ENCODE peak calls at places on chromosomes 3 and 15, in four cellular contexts. G, U, L and R are unnamed samples.

GRCh38 chr3:3817870-3818269 is 18.6 kb downstream of the LRRN1 start:
- DNase-seq in G (no peak), U (no peak), L (no peak), R (no peak)

GRCh38 chr3:179430277-179430870 is 20.9 kb downstream of the GNB4 start:
- DNase-seq in G (no peak), U (no peak), L (no peak), R (no peak)

GRCh38 chr15:90449206-90449735 is 61.2 kb downstream of the IQGAP1 start:
- DNase-seq in G (no peak), U (no peak), L (peak), R (no peak)

GRCh38 chr3:113249601-113250000 is 38.2 kb downstream of the BOC start:
- DNase-seq in G (no peak), U (no peak), L (no peak), R (no peak)

GRCh38 chr3:155753038-155753647 is 8.3 kb upstream of the PLCH1 start:
- DNase-seq in G (no peak), U (no peak), L (peak), R (no peak)

GRCh38 chr3:122893282-122893681 is 98.4 kb downstream of the SLC49A4 start:
- DNase-seq in G (no peak), U (no peak), L (no peak), R (no peak)

GRCh38 chr3:108461641-108462040 is 48.8 kb downstream of the MYH15 start:
- DNase-seq in G (no peak), U (peak), L (peak), R (no peak)

GRCh38 chr15:68566377-68566954 is 12.3 kb upstream of the CORO2B start:
- DNase-seq in G (no peak), U (no peak), L (no peak), R (peak)

GRCh38 chr3:55807210-55807609 is 320.1 kb upstream of the WNT5A start:
- DNase-seq in G (no peak), U (no peak), L (no peak), R (no peak)

GRCh38 chr3:112365035-112365434 is 32.1 kb downstream of the CD200 start:
- DNase-seq in G (no peak), U (no peak), L (no peak), R (no peak)

GRCh38 chr3:100032262-100032661 is 82.0 kb downstream of the FILIP1L start:
- DNase-seq in G (no peak), U (no peak), L (peak), R (no peak)

GRCh38 chr15:31489801-31490646 is 163.4 kb downstream of the KLF13 start:
- DNase-seq in G (no peak), U (no peak), L (peak), R (no peak)